ENCODE peak calls at places on chromosomes 7 and 10, in five cellular contexts. U, S, R, J and Z are unnamed samples.

GRCh38 chr10:71396084-71396713 is 521 bp upstream of the CDH23 start:
- DNase-seq in J (peak), R (peak), S (peak), U (no peak), Z (no peak)

GRCh38 chr10:132882069-132882468 is 60.3 kb downstream of the CFAP46 start:
- DNase-seq in U (no peak), J (no peak), R (no peak), S (no peak), Z (no peak)

GRCh38 chr7:157271315-157271990 is 65.4 kb upstream of the DNAJB6 start:
- DNase-seq in J (no peak), U (peak), S (no peak), R (no peak), Z (peak)

GRCh38 chr7:130394421-130395188 is 14.3 kb downstream of the CPA1 start:
- DNase-seq in S (peak), U (no peak), R (no peak), J (no peak), Z (no peak)

GRCh38 chr10:79266543-79267312 is 80.5 kb upstream of the PPIF start:
- DNase-seq in J (no peak), S (peak), U (no peak), R (peak), Z (peak)

GRCh38 chr7:129225206-129225930 is 538 bp downstream of the AHCYL2 start:
- DNase-seq in R (peak), S (peak), J (peak), U (peak), Z (peak)

GRCh38 chr10:28808693-28809092 is 131.4 kb downstream of the BAMBI start:
- DNase-seq in R (no peak), J (no peak), U (no peak), S (no peak), Z (no peak)

GRCh38 chr7:135659159-135659837 is 3.0 kb upstream of the STMP1 start:
- DNase-seq in R (no peak), U (no peak), S (no peak), J (no peak), Z (no peak)

GRCh38 chr7:81684513-81685262 is 85.2 kb downstream of the HGF start:
- DNase-seq in J (no peak), U (peak), R (peak), S (no peak), Z (peak)

GRCh38 chr10:24707445-24707844 is 16.2 kb downstream of the ARHGAP21 start:
- DNase-seq in J (no peak), U (no peak), R (peak), S (peak), Z (no peak)

GRCh38 chr10:58641095-58641531 is 128.4 kb downstream of the BICC1 start:
- DNase-seq in U (no peak), J (no peak), S (no peak), R (no peak), Z (peak)
- TF ChIP-seq CTCF in U (no peak), J (no peak), S (no peak), R (no peak), Z (peak)

GRCh38 chr10:7218974-7219373 is 191.9 kb downstream of the SFMBT2 start:
- DNase-seq in S (no peak), U (no peak), R (no peak), J (no peak), Z (no peak)
- TF ChIP-seq CTCF in S (no peak), U (no peak), R (no peak), J (no peak), Z (no peak)

DNA sequence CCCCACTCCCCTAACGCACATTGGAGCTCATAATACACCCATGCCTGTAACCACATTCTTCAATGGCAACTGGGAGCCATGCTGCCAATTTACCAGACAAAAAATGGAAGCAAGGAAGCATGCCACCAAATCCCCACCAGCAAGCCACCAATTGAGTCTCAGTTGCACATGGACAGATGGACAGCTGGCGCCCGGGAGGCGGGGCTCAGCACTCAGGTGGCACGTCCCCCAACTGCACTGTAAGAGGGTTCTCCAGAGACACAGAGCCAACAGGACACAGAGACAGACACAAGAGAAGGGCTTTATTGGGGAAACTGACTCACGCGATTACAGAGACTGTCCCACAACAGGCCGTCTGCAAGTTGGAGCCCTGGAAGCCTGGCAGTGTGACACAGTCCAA is 2.5 kb downstream of the MAD1L1 start:
- DNase-seq in R (no peak), S (no peak), J (no peak), U (no peak), Z (no peak)
- TF ChIP-seq CTCF in R (no peak), S (no peak), J (no peak), U (no peak), Z (no peak)

GRCh38 chr7:22094413-22095304 is 149.0 kb upstream of the CDCA7L start:
- DNase-seq in J (no peak), R (no peak), U (no peak), S (no peak), Z (peak)
- TF ChIP-seq CTCF in J (no peak), R (no peak), U (no peak), S (no peak), Z (peak)